ENCODE peak calls at places on chromosome 19, in four cellular contexts. One of them, this sample, is unnamed.

GRCh38 chr19:45340232-45340898 is at the start of gene KLC3:
- DNase-seq in amygdala: no peak
- DNase-seq in lower leg skin: no peak
- DNase-seq in AG04450: no peak
- DNase-seq in this sample: no peak

GRCh38 chr19:38557205-38557799 is 60.5 kb downstream of the MAP4K1 start:
- DNase-seq in AG04450: no peak
- DNase-seq in amygdala: no peak
- DNase-seq in lower leg skin: no peak
- DNase-seq in this sample: no peak

GRCh38 chr19:55650602-55651230 is 2.7 kb downstream of the CCDC106 start:
- DNase-seq in amygdala: no peak
- DNase-seq in lower leg skin: no peak
- DNase-seq in AG04450: no peak
- DNase-seq in this sample: no peak

GRCh38 chr19:30224689-30225606 is 147.2 kb upstream of the ZNF536 start:
- DNase-seq in lower leg skin: no peak
- DNase-seq in AG04450: no peak
- DNase-seq in amygdala: peak
- DNase-seq in this sample: no peak

GRCh38 chr19:58409010-58409790 is 751 bp downstream of the ZNF584 start:
- DNase-seq in AG04450: no peak
- DNase-seq in lower leg skin: no peak
- DNase-seq in amygdala: no peak
- DNase-seq in this sample: peak

GRCh38 chr19:46834121-46834520 is 16.5 kb downstream of the AP2S1 start:
- DNase-seq in AG04450: no peak
- DNase-seq in lower leg skin: no peak
- DNase-seq in amygdala: no peak
- DNase-seq in this sample: no peak

GRCh38 chr19:7926021-7926726 is at the start of gene CTXN1:
- DNase-seq in amygdala: peak
- DNase-seq in lower leg skin: no peak
- DNase-seq in AG04450: no peak
- DNase-seq in this sample: no peak

GRCh38 chr19:16074488-16075365 is 1.6 kb upstream of the TPM4 start:
- DNase-seq in amygdala: no peak
- DNase-seq in lower leg skin: no peak
- DNase-seq in AG04450: no peak
- DNase-seq in this sample: no peak

GRCh38 chr19:50357178-50358100 is 8.0 kb downstream of the NAPSA start:
- DNase-seq in amygdala: peak
- DNase-seq in AG04450: no peak
- DNase-seq in lower leg skin: peak
- DNase-seq in this sample: peak

GRCh38 chr19:51142119-51142518 is at the start of gene SIGLEC7:
- DNase-seq in lower leg skin: no peak
- DNase-seq in amygdala: no peak
- DNase-seq in AG04450: no peak
- DNase-seq in this sample: no peak

GRCh38 chr19:31347828-31348314 is 1.4 kb downstream of the TSHZ3 start:
- DNase-seq in lower leg skin: no peak
- DNase-seq in amygdala: no peak
- DNase-seq in AG04450: no peak
- DNase-seq in this sample: no peak

GRCh38 chr19:43752287-43752875 is 2.4 kb downstream of the SMG9 start:
- DNase-seq in AG04450: no peak
- DNase-seq in lower leg skin: no peak
- DNase-seq in amygdala: no peak
- DNase-seq in this sample: no peak

GRCh38 chr19:20165971-20166592 is 932 bp upstream of the ZNF486 start:
- DNase-seq in AG04450: no peak
- DNase-seq in amygdala: no peak
- DNase-seq in lower leg skin: no peak
- DNase-seq in this sample: no peak

GRCh38 chr19:3546119-3546518 is 7.1 kb downstream of the TEKTIP1 start:
- DNase-seq in AG04450: no peak
- DNase-seq in lower leg skin: no peak
- DNase-seq in amygdala: no peak
- DNase-seq in this sample: no peak

GRCh38 chr19:8487137-8487851 is 15.1 kb downstream of the PRAM1 start:
- DNase-seq in amygdala: peak
- DNase-seq in lower leg skin: no peak
- DNase-seq in AG04450: no peak
- DNase-seq in this sample: no peak

GRCh38 chr19:7710616-7711015 is 8.7 kb upstream of the FCER2 start:
- DNase-seq in lower leg skin: no peak
- DNase-seq in AG04450: no peak
- DNase-seq in amygdala: no peak
- DNase-seq in this sample: no peak

GRCh38 chr19:51099070-51099382 is 9.2 kb downstream of the CTU1 start:
- DNase-seq in amygdala: no peak
- DNase-seq in lower leg skin: no peak
- DNase-seq in AG04450: no peak
- DNase-seq in this sample: no peak

GRCh38 chr19:18488838-18489626 is 32.8 kb downstream of the ELL start:
- DNase-seq in lower leg skin: no peak
- DNase-seq in amygdala: no peak
- DNase-seq in AG04450: no peak
- DNase-seq in this sample: no peak

GRCh38 chr19:6059996-6060599 is 50.2 kb downstream of the RFX2 start:
- DNase-seq in lower leg skin: peak
- DNase-seq in amygdala: no peak
- DNase-seq in AG04450: no peak
- DNase-seq in this sample: no peak

GRCh38 chr19:11227201-11227886 is 12.1 kb upstream of the ANGPTL8 start:
- DNase-seq in lower leg skin: no peak
- DNase-seq in AG04450: no peak
- DNase-seq in amygdala: no peak
- DNase-seq in this sample: no peak

GRCh38 chr19:41025871-41026270 is 34.8 kb downstream of the CYP2B6 start:
- DNase-seq in AG04450: no peak
- DNase-seq in lower leg skin: peak
- DNase-seq in amygdala: no peak
- DNase-seq in this sample: no peak